ENCODE peak calls at places on chromosomes 6 and 20, in nine cellular contexts. One of them, this sample, is unnamed. For H3K4me1 and H3K9me3, the result is how much of the 10 kb centered on the place peaks cover.

GRCh38 chr6:53210821-53211220 is 62.2 kb upstream of the GCM1 start:
- DNase-seq in lower lobe of right lung: no peak
- DNase-seq in suprapubic skin: no peak
- DNase-seq in cardiac muscle cell: no peak
- DNase-seq in small intestine: peak
- DNase-seq in HepG2: no peak
- DNase-seq in CD8-positive, alpha-beta T cell: no peak
- DNase-seq in left ventricle myocardium inferior: no peak
- DNase-seq in MM.1S: no peak
- DNase-seq in this sample: no peak

GRCh38 chr6:170046786-170047626 is 243.9 kb downstream of the DLL1 start:
- DNase-seq in lower lobe of right lung: peak
- DNase-seq in suprapubic skin: peak
- DNase-seq in cardiac muscle cell: no peak
- DNase-seq in small intestine: no peak
- DNase-seq in HepG2: no peak
- DNase-seq in CD8-positive, alpha-beta T cell: no peak
- DNase-seq in left ventricle myocardium inferior: no peak
- DNase-seq in MM.1S: no peak
- DNase-seq in this sample: peak

GRCh38 chr6:75402296-75402695 is 91.3 kb downstream of the FILIP1 start:
- DNase-seq in lower lobe of right lung: no peak
- DNase-seq in suprapubic skin: no peak
- DNase-seq in cardiac muscle cell: peak
- DNase-seq in small intestine: no peak
- DNase-seq in HepG2: no peak
- DNase-seq in CD8-positive, alpha-beta T cell: no peak
- DNase-seq in left ventricle myocardium inferior: peak
- DNase-seq in MM.1S: peak
- DNase-seq in this sample: peak

GRCh38 chr6:134177753-134178229 is 125.4 kb upstream of the SLC2A12 start:
- DNase-seq in lower lobe of right lung: no peak
- DNase-seq in suprapubic skin: no peak
- DNase-seq in cardiac muscle cell: no peak
- DNase-seq in small intestine: peak
- DNase-seq in HepG2: peak
- DNase-seq in CD8-positive, alpha-beta T cell: no peak
- DNase-seq in left ventricle myocardium inferior: no peak
- DNase-seq in MM.1S: no peak
- DNase-seq in this sample: no peak

GRCh38 chr6:169263374-169263773 is 9.7 kb upstream of the THBS2 start:
- DNase-seq in lower lobe of right lung: no peak
- DNase-seq in suprapubic skin: no peak
- DNase-seq in cardiac muscle cell: no peak
- DNase-seq in small intestine: no peak
- DNase-seq in HepG2: no peak
- DNase-seq in CD8-positive, alpha-beta T cell: no peak
- DNase-seq in left ventricle myocardium inferior: no peak
- DNase-seq in MM.1S: no peak
- DNase-seq in this sample: no peak

GRCh38 chr20:21102691-21103311 is 3.4 kb downstream of the LINC00237 start:
- DNase-seq in lower lobe of right lung: peak
- DNase-seq in suprapubic skin: no peak
- DNase-seq in cardiac muscle cell: peak
- DNase-seq in small intestine: peak
- DNase-seq in HepG2: no peak
- DNase-seq in CD8-positive, alpha-beta T cell: peak
- DNase-seq in left ventricle myocardium inferior: peak
- DNase-seq in MM.1S: no peak
- DNase-seq in this sample: peak

GRCh38 chr20:57795347-57795697 is 85.5 kb upstream of the PMEPA1 start:
- DNase-seq in lower lobe of right lung: no peak
- DNase-seq in suprapubic skin: no peak
- DNase-seq in cardiac muscle cell: no peak
- DNase-seq in small intestine: no peak
- DNase-seq in HepG2: peak
- DNase-seq in CD8-positive, alpha-beta T cell: no peak
- DNase-seq in left ventricle myocardium inferior: peak
- DNase-seq in MM.1S: no peak
- DNase-seq in this sample: no peak

GRCh38 chr6:26519359-26519758 is 18.8 kb upstream of the HMGN4 start:
- DNase-seq in lower lobe of right lung: no peak
- DNase-seq in suprapubic skin: no peak
- DNase-seq in cardiac muscle cell: no peak
- DNase-seq in small intestine: no peak
- DNase-seq in HepG2: no peak
- DNase-seq in CD8-positive, alpha-beta T cell: no peak
- DNase-seq in left ventricle myocardium inferior: no peak
- DNase-seq in MM.1S: no peak
- DNase-seq in this sample: no peak

GRCh38 chr20:50850721-50851286 is 55.9 kb downstream of the BCAS4 start:
- DNase-seq in lower lobe of right lung: no peak
- DNase-seq in suprapubic skin: no peak
- DNase-seq in cardiac muscle cell: no peak
- DNase-seq in small intestine: peak
- DNase-seq in HepG2: no peak
- DNase-seq in CD8-positive, alpha-beta T cell: no peak
- DNase-seq in left ventricle myocardium inferior: no peak
- DNase-seq in MM.1S: no peak
- DNase-seq in this sample: no peak

GRCh38 chr20:32051720-32052089 is 337 bp upstream of the HCK start:
- DNase-seq in lower lobe of right lung: no peak
- DNase-seq in suprapubic skin: no peak
- DNase-seq in cardiac muscle cell: no peak
- DNase-seq in small intestine: no peak
- DNase-seq in HepG2: no peak
- DNase-seq in CD8-positive, alpha-beta T cell: no peak
- DNase-seq in left ventricle myocardium inferior: no peak
- DNase-seq in MM.1S: no peak
- DNase-seq in this sample: no peak

GRCh38 chr20:32052792-32053362 is 835 bp downstream of the HCK start:
- DNase-seq in lower lobe of right lung: peak
- DNase-seq in suprapubic skin: no peak
- DNase-seq in cardiac muscle cell: no peak
- DNase-seq in small intestine: no peak
- DNase-seq in HepG2: no peak
- DNase-seq in CD8-positive, alpha-beta T cell: no peak
- DNase-seq in left ventricle myocardium inferior: peak
- DNase-seq in MM.1S: no peak
- DNase-seq in this sample: peak

GRCh38 chr20:32052090-32052791 is at the start of gene HCK:
- DNase-seq in lower lobe of right lung: peak
- DNase-seq in suprapubic skin: no peak
- DNase-seq in cardiac muscle cell: peak
- DNase-seq in small intestine: no peak
- DNase-seq in HepG2: no peak
- DNase-seq in CD8-positive, alpha-beta T cell: no peak
- DNase-seq in left ventricle myocardium inferior: peak
- DNase-seq in MM.1S: no peak
- DNase-seq in this sample: peak

GRCh38 chr20:32050851-32051556 is 1.0 kb upstream of the HCK start:
- DNase-seq in lower lobe of right lung: peak
- DNase-seq in suprapubic skin: no peak
- DNase-seq in cardiac muscle cell: no peak
- DNase-seq in small intestine: no peak
- DNase-seq in HepG2: no peak
- DNase-seq in CD8-positive, alpha-beta T cell: no peak
- DNase-seq in left ventricle myocardium inferior: peak
- DNase-seq in MM.1S: no peak
- DNase-seq in this sample: peak

DNA sequence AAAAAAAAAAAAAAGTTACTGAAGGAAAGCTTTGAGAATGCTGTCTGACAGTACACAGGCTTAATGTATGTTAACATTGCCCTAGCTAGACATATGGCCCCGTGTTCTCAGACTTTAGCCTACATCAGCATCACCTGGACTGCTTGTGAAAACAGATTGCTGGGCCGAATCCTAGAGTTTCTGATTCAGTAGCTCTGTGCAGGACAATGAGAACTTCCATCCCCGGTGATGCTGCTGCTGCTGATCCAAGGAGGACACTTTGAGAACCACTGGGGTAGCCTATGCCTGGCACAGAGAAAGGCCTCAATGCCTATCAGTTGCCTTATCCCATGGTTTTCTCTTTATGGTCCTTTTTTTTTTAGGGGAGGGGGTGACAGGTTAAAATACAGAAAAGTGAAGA is 1.6 kb downstream of the HCK start:
- DNase-seq in lower lobe of right lung: no peak
- DNase-seq in suprapubic skin: no peak
- DNase-seq in cardiac muscle cell: no peak
- DNase-seq in small intestine: no peak
- DNase-seq in HepG2: no peak
- DNase-seq in CD8-positive, alpha-beta T cell: no peak
- DNase-seq in left ventricle myocardium inferior: no peak
- DNase-seq in MM.1S: no peak
- DNase-seq in this sample: no peak
- H3K4me1 ChIP-seq in lower lobe of right lung: under half
- H3K4me1 ChIP-seq in suprapubic skin: under half
- H3K4me1 ChIP-seq in cardiac muscle cell: under half
- H3K4me1 ChIP-seq in small intestine: under half
- H3K4me1 ChIP-seq in HepG2: under half
- H3K4me1 ChIP-seq in CD8-positive, alpha-beta T cell: under half
- H3K4me1 ChIP-seq in left ventricle myocardium inferior: under half
- H3K4me1 ChIP-seq in MM.1S: under half
- H3K4me1 ChIP-seq in this sample: half or more

DNA sequence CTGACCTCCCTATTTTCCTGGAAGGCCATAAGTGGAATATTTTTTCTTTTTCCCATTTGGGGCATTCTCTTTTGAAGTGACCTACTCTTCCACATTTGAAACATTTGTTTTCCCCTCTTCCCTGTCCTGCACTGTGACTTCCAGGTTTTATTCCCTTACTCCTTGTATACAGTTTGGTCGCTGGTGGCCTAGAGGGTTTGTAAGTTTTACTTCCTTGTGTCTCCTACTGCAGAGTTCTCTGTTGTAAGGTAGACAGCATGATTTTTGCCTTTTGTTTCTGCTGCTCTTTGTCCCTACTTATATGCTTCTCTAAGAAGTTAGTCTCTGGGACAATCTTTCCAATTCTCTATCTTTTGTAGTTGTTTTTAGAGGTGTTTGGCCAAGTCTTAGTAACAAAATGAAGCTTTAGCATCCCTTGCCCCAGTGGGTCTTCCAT is 7.4 kb upstream of the ZNFX1 start:
- DNase-seq in lower lobe of right lung: no peak
- DNase-seq in suprapubic skin: no peak
- DNase-seq in cardiac muscle cell: no peak
- DNase-seq in small intestine: no peak
- DNase-seq in HepG2: no peak
- DNase-seq in CD8-positive, alpha-beta T cell: no peak
- DNase-seq in left ventricle myocardium inferior: no peak
- DNase-seq in MM.1S: no peak
- DNase-seq in this sample: no peak
- H3K9me3 ChIP-seq in lower lobe of right lung: under half
- H3K9me3 ChIP-seq in suprapubic skin: under half
- H3K9me3 ChIP-seq in cardiac muscle cell: under half
- H3K9me3 ChIP-seq in small intestine: under half
- H3K9me3 ChIP-seq in HepG2: under half
- H3K9me3 ChIP-seq in CD8-positive, alpha-beta T cell: half or more
- H3K9me3 ChIP-seq in left ventricle myocardium inferior: half or more
- H3K9me3 ChIP-seq in MM.1S: under half
- H3K9me3 ChIP-seq in this sample: under half

DNA sequence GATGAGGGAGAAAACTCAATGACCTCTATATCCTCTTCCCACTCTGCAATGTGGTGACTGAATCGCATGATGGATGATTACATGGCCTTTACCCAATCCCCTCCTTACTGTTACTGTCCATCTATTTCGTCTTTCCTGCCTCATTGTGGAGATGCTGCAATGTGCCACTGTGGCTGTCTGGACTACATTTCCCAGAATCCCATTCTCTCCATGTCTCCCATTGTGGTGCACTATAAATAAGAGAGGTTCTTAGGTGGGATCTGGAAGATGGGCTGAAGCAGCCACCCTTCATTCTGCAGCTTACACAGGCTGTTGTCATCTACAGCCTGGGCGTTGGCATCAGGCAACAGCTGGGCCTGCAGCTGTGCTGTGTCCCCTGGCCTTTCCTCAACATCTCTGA is 233.6 kb downstream of the PRKN start:
- DNase-seq in lower lobe of right lung: no peak
- DNase-seq in suprapubic skin: no peak
- DNase-seq in cardiac muscle cell: no peak
- DNase-seq in small intestine: no peak
- DNase-seq in HepG2: no peak
- DNase-seq in CD8-positive, alpha-beta T cell: no peak
- DNase-seq in left ventricle myocardium inferior: no peak
- DNase-seq in MM.1S: no peak
- DNase-seq in this sample: no peak
- H3K4me1 ChIP-seq in lower lobe of right lung: under half
- H3K4me1 ChIP-seq in suprapubic skin: under half
- H3K4me1 ChIP-seq in cardiac muscle cell: under half
- H3K4me1 ChIP-seq in small intestine: under half
- H3K4me1 ChIP-seq in HepG2: under half
- H3K4me1 ChIP-seq in CD8-positive, alpha-beta T cell: under half
- H3K4me1 ChIP-seq in left ventricle myocardium inferior: under half
- H3K4me1 ChIP-seq in MM.1S: under half
- H3K4me1 ChIP-seq in this sample: under half

GRCh38 chr6:56176741-56177140 is 70.6 kb downstream of the COL21A1 start:
- DNase-seq in lower lobe of right lung: no peak
- DNase-seq in suprapubic skin: no peak
- DNase-seq in cardiac muscle cell: no peak
- DNase-seq in small intestine: no peak
- DNase-seq in HepG2: no peak
- DNase-seq in CD8-positive, alpha-beta T cell: no peak
- DNase-seq in left ventricle myocardium inferior: no peak
- DNase-seq in MM.1S: no peak
- DNase-seq in this sample: no peak

GRCh38 chr6:56173228-56173627 is 74.2 kb downstream of the COL21A1 start:
- DNase-seq in lower lobe of right lung: no peak
- DNase-seq in suprapubic skin: no peak
- DNase-seq in cardiac muscle cell: no peak
- DNase-seq in small intestine: no peak
- DNase-seq in HepG2: no peak
- DNase-seq in CD8-positive, alpha-beta T cell: no peak
- DNase-seq in left ventricle myocardium inferior: no peak
- DNase-seq in MM.1S: no peak
- DNase-seq in this sample: no peak

GRCh38 chr6:56169366-56169765 is 78.0 kb downstream of the COL21A1 start:
- DNase-seq in lower lobe of right lung: no peak
- DNase-seq in suprapubic skin: no peak
- DNase-seq in cardiac muscle cell: no peak
- DNase-seq in small intestine: no peak
- DNase-seq in HepG2: no peak
- DNase-seq in CD8-positive, alpha-beta T cell: no peak
- DNase-seq in left ventricle myocardium inferior: no peak
- DNase-seq in MM.1S: no peak
- DNase-seq in this sample: no peak

GRCh38 chr6:56168601-56169000 is 78.8 kb downstream of the COL21A1 start:
- DNase-seq in lower lobe of right lung: no peak
- DNase-seq in suprapubic skin: no peak
- DNase-seq in cardiac muscle cell: no peak
- DNase-seq in small intestine: no peak
- DNase-seq in HepG2: no peak
- DNase-seq in CD8-positive, alpha-beta T cell: no peak
- DNase-seq in left ventricle myocardium inferior: no peak
- DNase-seq in MM.1S: no peak
- DNase-seq in this sample: no peak

DNA sequence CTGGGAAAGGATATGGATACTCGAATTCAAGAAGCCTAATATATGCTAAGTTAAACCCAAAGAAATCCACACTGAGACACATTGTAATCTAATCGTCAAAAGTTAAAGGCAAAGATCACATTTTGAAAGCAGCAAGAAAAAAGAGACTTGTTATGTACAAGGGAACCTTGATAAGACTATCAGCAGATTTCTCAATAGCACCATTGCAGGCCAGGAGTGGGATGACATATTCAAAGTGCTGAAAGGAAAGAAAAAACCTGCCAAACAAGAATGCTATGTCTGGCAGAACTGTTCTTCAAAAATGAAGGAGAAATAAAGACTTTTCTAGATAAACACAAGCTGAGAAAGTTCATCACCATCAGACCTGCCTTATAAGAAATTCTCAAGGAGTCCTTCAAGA is 75.2 kb downstream of the COL21A1 start:
- DNase-seq in lower lobe of right lung: no peak
- DNase-seq in suprapubic skin: no peak
- DNase-seq in cardiac muscle cell: no peak
- DNase-seq in small intestine: no peak
- DNase-seq in HepG2: no peak
- DNase-seq in CD8-positive, alpha-beta T cell: no peak
- DNase-seq in left ventricle myocardium inferior: no peak
- DNase-seq in MM.1S: no peak
- DNase-seq in this sample: no peak
- H3K9me3 ChIP-seq in lower lobe of right lung: under half
- H3K9me3 ChIP-seq in suprapubic skin: under half
- H3K9me3 ChIP-seq in cardiac muscle cell: under half
- H3K9me3 ChIP-seq in small intestine: under half
- H3K9me3 ChIP-seq in HepG2: under half
- H3K9me3 ChIP-seq in CD8-positive, alpha-beta T cell: under half
- H3K9me3 ChIP-seq in left ventricle myocardium inferior: half or more
- H3K9me3 ChIP-seq in MM.1S: under half
- H3K9me3 ChIP-seq in this sample: half or more

This sample was measured in left lung.